ENCODE peak calls at places on chromosomes 7 and 10, in six cellular contexts. One of them, this sample, is unnamed.

GRCh38 chr7:1950066-1950622 is 280.1 kb downstream of the ELFN1 start:
- DNase-seq in NCI-H1092: no peak
- DNase-seq in T-helper 9 cell: no peak
- DNase-seq in germinal center: no peak
- DNase-seq in nephron progenitor cell: no peak
- DNase-seq in body of pancreas: no peak
- DNase-seq in this sample: no peak

GRCh38 chr10:20100157-20100556 is 283.9 kb downstream of the PLXDC2 start:
- DNase-seq in NCI-H1092: no peak
- DNase-seq in T-helper 9 cell: no peak
- DNase-seq in germinal center: no peak
- DNase-seq in nephron progenitor cell: no peak
- DNase-seq in body of pancreas: no peak
- DNase-seq in this sample: no peak

GRCh38 chr10:4851846-4852245 is 25.8 kb downstream of the AKR1E2 start:
- DNase-seq in NCI-H1092: no peak
- DNase-seq in T-helper 9 cell: no peak
- DNase-seq in germinal center: no peak
- DNase-seq in nephron progenitor cell: no peak
- DNase-seq in body of pancreas: peak
- DNase-seq in this sample: no peak

GRCh38 chr7:12397671-12398070 is 6.0 kb downstream of the VWDE start:
- DNase-seq in NCI-H1092: no peak
- DNase-seq in T-helper 9 cell: no peak
- DNase-seq in germinal center: no peak
- DNase-seq in nephron progenitor cell: no peak
- DNase-seq in body of pancreas: no peak
- DNase-seq in this sample: no peak

GRCh38 chr7:83153419-83153818 is 9.3 kb downstream of the PCLO start:
- DNase-seq in NCI-H1092: no peak
- DNase-seq in T-helper 9 cell: no peak
- DNase-seq in germinal center: no peak
- DNase-seq in nephron progenitor cell: no peak
- DNase-seq in body of pancreas: no peak
- DNase-seq in this sample: no peak

GRCh38 chr10:3119796-3120459 is 52.6 kb downstream of the PFKP start:
- DNase-seq in NCI-H1092: no peak
- DNase-seq in T-helper 9 cell: no peak
- DNase-seq in germinal center: no peak
- DNase-seq in nephron progenitor cell: no peak
- DNase-seq in body of pancreas: no peak
- DNase-seq in this sample: no peak

GRCh38 chr7:55449205-55449991 is 84.3 kb downstream of the LANCL2 start:
- DNase-seq in NCI-H1092: no peak
- DNase-seq in T-helper 9 cell: no peak
- DNase-seq in germinal center: no peak
- DNase-seq in nephron progenitor cell: no peak
- DNase-seq in body of pancreas: no peak
- DNase-seq in this sample: no peak

GRCh38 chr7:71286336-71286735 is 154.4 kb downstream of the GALNT17 start:
- DNase-seq in NCI-H1092: no peak
- DNase-seq in T-helper 9 cell: no peak
- DNase-seq in germinal center: no peak
- DNase-seq in nephron progenitor cell: no peak
- DNase-seq in body of pancreas: no peak
- DNase-seq in this sample: no peak

GRCh38 chr7:130227883-130228575 is 20.4 kb downstream of the SSMEM1 start:
- DNase-seq in NCI-H1092: no peak
- DNase-seq in T-helper 9 cell: no peak
- DNase-seq in germinal center: no peak
- DNase-seq in nephron progenitor cell: no peak
- DNase-seq in body of pancreas: no peak
- DNase-seq in this sample: no peak

GRCh38 chr7:116828281-116828680 is 34.1 kb upstream of the CAPZA2 start:
- DNase-seq in NCI-H1092: no peak
- DNase-seq in T-helper 9 cell: no peak
- DNase-seq in germinal center: no peak
- DNase-seq in nephron progenitor cell: no peak
- DNase-seq in body of pancreas: no peak
- DNase-seq in this sample: no peak

GRCh38 chr7:149495785-149496641 is 1.6 kb downstream of the ZNF746 start:
- DNase-seq in NCI-H1092: peak
- DNase-seq in T-helper 9 cell: no peak
- DNase-seq in germinal center: no peak
- DNase-seq in nephron progenitor cell: peak
- DNase-seq in body of pancreas: peak
- DNase-seq in this sample: no peak